ENCODE peak calls at places on chromosomes 7 and 10, in ten cellular contexts. H is AG04450, M is body of pancreas, T is Panc1, D is A673, Q is prostate gland, B is pancreas, J is stomach, A is neuronal stem cell, R is SK-N-SH. S is an unnamed sample.

GRCh38 chr7:123492485-123492884 is 41.9 kb downstream of the IQUB start:
- DNase-seq in M (no peak), H (no peak), R (no peak), B (no peak), T (no peak), J (no peak), A (no peak), Q (no peak), D (peak), S (no peak)

GRCh38 chr10:112539340-112539739 is 92.3 kb downstream of the VTI1A start:
- DNase-seq in R (no peak), H (no peak), M (no peak), B (no peak), A (no peak), D (peak), J (no peak), Q (no peak), T (no peak), S (no peak)

GRCh38 chr7:44195901-44196300 is 4.9 kb upstream of the YKT6 start:
- DNase-seq in A (no peak), D (no peak), H (no peak), M (no peak), Q (no peak), T (no peak), R (no peak), B (no peak), J (no peak), S (no peak)

GRCh38 chr10:4708123-4708759 is 117.8 kb upstream of the AKR1E2 start:
- DNase-seq in R (no peak), B (peak), D (peak), H (no peak), Q (no peak), T (no peak), A (no peak), M (no peak), J (no peak), S (no peak)

GRCh38 chr7:55266243-55266642 is 98.9 kb upstream of the LANCL2 start:
- DNase-seq in J (no peak), R (no peak), A (no peak), B (no peak), H (no peak), Q (no peak), T (no peak), D (no peak), M (no peak), S (no peak)

GRCh38 chr7:74306737-74307469 is 17.7 kb downstream of the CLIP2 start:
- DNase-seq in Q (peak), D (no peak), J (peak), T (no peak), B (peak), R (peak), H (no peak), M (peak), A (no peak), S (no peak)

GRCh38 chr10:71408436-71409225 is 11.9 kb downstream of the CDH23 start:
- DNase-seq in B (no peak), D (no peak), A (no peak), J (no peak), M (no peak), R (no peak), T (no peak), Q (no peak), H (no peak), S (no peak)

GRCh38 chr10:18104223-18104872 is 35.9 kb upstream of the CACNB2 start:
- DNase-seq in R (peak), J (peak), M (peak), H (no peak), A (peak), T (peak), D (peak), Q (no peak), B (peak), S (peak)

GRCh38 chr10:129323877-129324276 is 143.2 kb upstream of the MGMT start:
- DNase-seq in T (no peak), B (no peak), Q (no peak), M (no peak), J (no peak), D (peak), H (no peak), R (no peak), A (no peak), S (no peak)

GRCh38 chr10:33252794-33253203 is 81.7 kb downstream of the NRP1 start:
- DNase-seq in Q (no peak), T (no peak), H (peak), M (no peak), J (no peak), R (no peak), A (no peak), B (no peak), D (no peak), S (no peak)

GRCh38 chr10:73744690-73744994 is 470 bp downstream of the SEC24C start:
- DNase-seq in B (no peak), Q (peak), D (peak), H (no peak), R (peak), T (no peak), A (no peak), J (peak), M (peak), S (peak)

GRCh38 chr7:31734456-31734855 is 47.4 kb downstream of the PPP1R17 start:
- DNase-seq in D (peak), Q (no peak), R (no peak), M (no peak), A (no peak), J (no peak), B (no peak), H (no peak), T (no peak), S (no peak)

GRCh38 chr7:79185605-79186004 is 267.9 kb downstream of the MAGI2 start:
- DNase-seq in D (no peak), J (no peak), B (no peak), T (no peak), R (no peak), A (no peak), Q (no peak), H (no peak), M (no peak), S (no peak)

GRCh38 chr10:18651324-18652007 is at the start of gene NSUN6:
- DNase-seq in D (peak), R (peak), J (peak), A (peak), H (peak), B (peak), Q (peak), T (no peak), M (peak), S (peak)

GRCh38 chr10:83516788-83517187 is 622.5 kb upstream of the GHITM start:
- DNase-seq in Q (no peak), M (no peak), H (no peak), D (no peak), B (no peak), T (no peak), R (peak), J (no peak), A (no peak), S (no peak)

GRCh38 chr10:99908512-99908911 is 101.2 kb downstream of the DNMBP start:
- DNase-seq in T (no peak), B (no peak), Q (no peak), D (no peak), R (no peak), J (no peak), A (no peak), M (no peak), H (no peak), S (no peak)

GRCh38 chr7:77310982-77311381 is 105.2 kb downstream of the GSAP start:
- DNase-seq in A (no peak), T (no peak), H (no peak), B (no peak), D (no peak), R (no peak), J (no peak), M (no peak), Q (no peak), S (no peak)

GRCh38 chr7:77308792-77309191 is 107.4 kb downstream of the GSAP start:
- DNase-seq in Q (no peak), J (no peak), T (no peak), M (no peak), D (no peak), B (no peak), R (no peak), A (no peak), H (no peak), S (no peak)

GRCh38 chr7:77313086-77313485 is 103.1 kb downstream of the GSAP start:
- DNase-seq in H (no peak), Q (no peak), M (no peak), D (no peak), T (no peak), A (no peak), R (no peak), B (no peak), J (no peak), S (no peak)

GRCh38 chr7:77306231-77307067 is 106.8 kb upstream of the FGL2 start:
- DNase-seq in T (no peak), M (no peak), R (no peak), B (no peak), D (no peak), Q (no peak), A (no peak), J (no peak), H (no peak), S (no peak)

GRCh38 chr7:77309714-77310220 is 106.4 kb downstream of the GSAP start:
- DNase-seq in J (no peak), T (no peak), M (no peak), R (no peak), H (no peak), B (no peak), D (no peak), Q (no peak), A (no peak), S (no peak)
- H3K27ac ChIP-seq in J (no peak), T (no peak), M (no peak), R (no peak), H (no peak), B (no peak), D (no peak), Q (no peak), A (no peak), S (no peak)

GRCh38 chr7:27185708-27186449 is 847 bp upstream of the HOXA11 start:
- DNase-seq in R (no peak), H (no peak), M (no peak), D (no peak), Q (no peak), J (peak), B (peak), T (no peak), A (no peak), S (no peak)
- H3K4me3 ChIP-seq in R (no peak), H (no peak), M (no peak), D (no peak), Q (peak), J (no peak), B (no peak), T (no peak), A (no peak), S (no peak)

GRCh38 chr7:131459256-131459655 is 97.2 kb downstream of the PODXL start:
- DNase-seq in R (no peak), A (no peak), M (no peak), J (no peak), Q (no peak), B (no peak), H (no peak), D (no peak), T (no peak), S (no peak)

GRCh38 chr7:131449373-131449902 is 107.0 kb downstream of the PODXL start:
- DNase-seq in R (no peak), Q (no peak), B (no peak), J (no peak), A (no peak), T (no peak), D (no peak), H (no peak), M (no peak), S (no peak)

GRCh38 chr7:131455546-131455945 is 100.9 kb downstream of the PODXL start:
- DNase-seq in R (no peak), J (no peak), B (no peak), D (no peak), M (no peak), H (no peak), A (no peak), T (no peak), Q (no peak), S (no peak)

DNA sequence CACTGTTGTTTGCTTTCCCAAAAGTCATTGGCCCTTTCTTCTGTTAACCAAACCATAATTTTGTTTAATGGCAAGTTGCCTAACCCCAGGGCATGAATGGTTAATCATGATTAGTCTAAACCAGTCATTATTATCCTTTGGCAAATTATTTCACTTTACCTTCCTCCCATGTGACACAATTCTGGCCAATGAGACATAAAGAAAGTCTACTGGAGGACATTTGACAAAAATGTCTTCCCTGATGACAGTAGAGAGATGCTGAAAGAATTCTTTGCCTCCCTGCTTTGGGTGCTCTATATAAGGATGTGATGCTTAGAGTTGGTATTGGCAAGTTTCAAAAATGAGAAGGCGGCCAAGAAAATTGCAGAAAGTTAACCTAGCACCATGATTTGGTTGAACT is 101.9 kb downstream of the PODXL start:
- DNase-seq in R (no peak), T (no peak), M (no peak), D (no peak), J (no peak), B (no peak), A (no peak), H (no peak), Q (no peak), S (no peak)
- H3K27ac ChIP-seq in R (no peak), T (no peak), M (no peak), D (no peak), J (no peak), B (no peak), A (no peak), H (no peak), Q (no peak), S (no peak)

DNA sequence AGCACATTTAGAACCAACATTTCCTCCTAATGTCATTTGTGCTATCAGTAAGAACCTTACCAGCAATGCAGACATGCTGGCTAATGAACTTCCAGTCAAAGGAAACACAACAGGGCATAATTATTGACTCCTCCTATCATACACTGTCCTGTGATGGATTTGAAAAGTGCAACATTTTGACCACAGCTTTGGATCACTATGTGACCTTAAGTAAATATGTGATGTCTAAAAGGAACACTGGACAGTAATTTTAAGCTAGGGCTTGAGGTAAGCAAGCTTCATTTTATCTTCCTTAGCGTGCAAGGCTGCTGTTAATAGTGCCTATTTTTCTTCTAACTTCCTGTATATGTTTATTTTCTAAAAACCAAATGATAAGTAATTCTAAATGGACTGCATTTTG is 240.6 kb upstream of the HGF start:
- DNase-seq in B (no peak), A (no peak), R (no peak), H (no peak), D (no peak), J (no peak), M (no peak), T (no peak), Q (no peak), S (no peak)
- H3K4me3 ChIP-seq in B (no peak), A (no peak), R (no peak), H (no peak), D (no peak), J (no peak), M (no peak), T (no peak), Q (no peak), S (no peak)

GRCh38 chr7:131075406-131075805 is 252.3 kb upstream of the MKLN1 start:
- DNase-seq in T (no peak), D (no peak), A (no peak), Q (no peak), B (no peak), J (no peak), H (no peak), R (no peak), M (no peak), S (no peak)
- H3K27ac ChIP-seq in T (no peak), D (peak), A (no peak), Q (peak), B (no peak), J (no peak), H (peak), R (peak), M (no peak), S (no peak)

GRCh38 chr10:122852261-122852660 is 6.6 kb upstream of the CUZD1 start:
- DNase-seq in B (no peak), H (no peak), R (no peak), D (no peak), Q (no peak), M (no peak), T (no peak), A (no peak), J (no peak), S (no peak)
- H3K4me3 ChIP-seq in B (no peak), H (no peak), R (no peak), D (no peak), Q (no peak), M (no peak), T (no peak), A (no peak), J (no peak), S (no peak)

DNA sequence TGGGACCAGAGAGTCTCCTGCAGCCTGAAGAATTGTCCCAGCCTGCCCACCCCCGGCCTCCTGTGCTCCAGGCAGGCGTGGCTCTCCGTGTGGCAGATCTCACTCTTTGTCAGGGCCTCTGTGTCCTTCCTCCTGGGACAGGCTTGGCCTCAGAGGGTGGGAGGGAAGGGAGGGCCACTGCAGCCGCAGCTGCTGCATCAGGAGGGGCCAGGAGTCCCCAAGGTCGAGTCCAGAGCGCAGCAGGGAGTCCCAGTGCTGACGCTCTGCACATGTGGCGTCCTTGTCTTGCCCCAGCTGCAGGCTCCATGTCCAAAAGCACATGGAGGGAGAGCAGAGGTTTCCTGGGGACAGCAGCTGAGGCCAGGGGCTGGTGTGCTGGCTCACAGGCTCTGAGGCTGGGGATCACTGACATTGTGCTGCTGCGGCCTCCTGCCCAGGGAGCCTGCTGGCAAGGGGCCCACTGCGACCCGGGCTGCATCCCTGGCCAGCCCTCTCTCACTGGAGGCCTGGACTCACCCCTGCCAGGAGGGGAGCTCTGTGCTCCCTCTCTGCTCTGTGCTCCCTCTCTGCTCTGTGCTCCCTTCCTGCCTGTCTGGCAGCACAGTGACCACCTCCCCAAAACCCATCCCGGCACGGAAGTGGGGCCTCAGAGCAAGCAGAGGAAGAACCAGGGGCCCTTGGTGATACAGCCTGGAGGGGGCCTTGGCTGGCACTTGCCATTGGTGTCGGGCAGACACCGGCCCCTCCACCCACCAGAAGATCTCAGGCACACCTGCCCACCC is 114.6 kb upstream of the RET start:
- DNase-seq in J (peak), Q (no peak), H (no peak), B (no peak), D (no peak), M (no peak), T (no peak), R (peak), A (no peak), S (no peak)
- H3K27ac ChIP-seq in J (no peak), Q (no peak), H (no peak), B (no peak), D (no peak), M (no peak), T (no peak), R (no peak), A (no peak), S (no peak)

DNA sequence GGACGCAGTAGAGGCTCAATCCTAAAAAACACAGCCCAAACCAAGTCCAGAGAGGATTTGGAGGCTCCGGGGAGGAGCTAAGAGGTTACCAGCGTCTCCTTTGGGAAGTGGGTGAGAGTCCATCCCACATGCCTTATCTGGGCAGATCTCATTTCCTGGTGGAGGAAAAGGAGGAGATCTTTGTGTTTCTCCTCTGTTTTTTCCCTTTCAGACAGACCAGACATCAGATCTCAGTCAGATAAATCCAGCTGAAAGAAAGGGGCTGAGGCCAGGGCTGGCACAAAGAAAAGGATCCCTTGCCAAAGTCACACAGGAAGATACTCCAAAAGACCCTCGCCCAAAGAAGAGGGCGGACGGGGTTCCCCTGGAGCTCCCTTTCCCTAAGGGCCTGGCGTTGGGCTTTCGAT is 58.3 kb upstream of the COMTD1 start:
- DNase-seq in H (no peak), T (no peak), Q (no peak), B (no peak), M (no peak), D (no peak), R (peak), A (no peak), J (no peak), S (no peak)
- H3K4me3 ChIP-seq in H (no peak), T (no peak), Q (peak), B (no peak), M (no peak), D (no peak), R (no peak), A (peak), J (peak), S (no peak)

GRCh38 chr10:89369142-89370105 is 8.4 kb upstream of the IFIT1B start:
- DNase-seq in R (peak), A (no peak), H (no peak), B (no peak), D (peak), Q (no peak), M (no peak), J (no peak), T (no peak), S (no peak)
- H3K27ac ChIP-seq in R (no peak), A (peak), H (no peak), B (no peak), D (no peak), Q (no peak), M (no peak), J (no peak), T (peak), S (no peak)